ENCODE peak calls at places on chromosomes 5 and 9, in seven cellular contexts. J is endothelial cell, F is RWPE1, Y is upper lobe of right lung, T is right atrium auricular region, S is nephron progenitor cell, K is heart right ventricle. E is an unnamed sample.
A peak's percentile ranks its signal among the peaks of the same experiment; 100 is the strongest.

GRCh38 chr9:70420267-70421019 is 6.0 kb upstream of the KLF9 start:
- DNase-seq in T (peak; percentile 97), Y (peak; percentile 97), J (peak; percentile 73), K (peak; percentile 94), S (peak; percentile 80), F (peak; percentile 80), E (peak; percentile 63)

GRCh38 chr9:32247173-32247572 is 137.3 kb upstream of the ACO1 start:
- DNase-seq in T (no peak), K (no peak), J (no peak), F (no peak), S (peak; percentile 4), Y (no peak), E (no peak)

GRCh38 chr9:738209-738915 is 103.1 kb upstream of the DMRT1 start:
- DNase-seq in F (peak; percentile 70), Y (peak; percentile 69), K (peak; percentile 42), T (peak; percentile 89), S (no peak), J (no peak), E (no peak)

GRCh38 chr5:94849821-94850736 is 231.6 kb downstream of the SLF1 start:
- DNase-seq in F (peak; percentile 46), K (no peak), J (peak; percentile 22), T (no peak), S (peak; percentile 18), Y (no peak), E (no peak)

GRCh38 chr9:127793093-127793708 is 7.4 kb downstream of the CDK9 start:
- DNase-seq in K (no peak), F (no peak), Y (no peak), J (no peak), T (no peak), S (no peak), E (no peak)

GRCh38 chr5:142726188-142726731 is 40.4 kb upstream of the FGF1 start:
- DNase-seq in Y (no peak), S (no peak), T (no peak), J (no peak), F (peak; percentile 93), K (no peak), E (no peak)

GRCh38 chr5:115561176-115561575 is 16.6 kb upstream of the FEM1C start:
- DNase-seq in J (no peak), K (no peak), Y (no peak), S (no peak), T (no peak), F (no peak), E (no peak)

GRCh38 chr9:87549774-87550173 is 52.1 kb downstream of the DAPK1 start:
- DNase-seq in J (no peak), S (no peak), F (no peak), Y (no peak), K (no peak), T (no peak), E (no peak)

GRCh38 chr5:12794476-12795332 is 890.5 kb upstream of the CTNND2 start:
- DNase-seq in Y (no peak), T (no peak), J (no peak), F (no peak), K (no peak), S (no peak), E (no peak)

GRCh38 chr5:32753051-32753450 is 41.9 kb downstream of the NPR3 start:
- DNase-seq in Y (no peak), K (no peak), F (peak; percentile 20), T (no peak), S (no peak), J (no peak), E (no peak)

GRCh38 chr9:80707120-80707519 is 982.2 kb downstream of the TLE1 start:
- DNase-seq in K (no peak), J (no peak), F (peak; percentile 44), S (no peak), T (no peak), Y (no peak), E (no peak)

GRCh38 chr9:83920469-83920941 is 727 bp downstream of the KIF27 start:
- DNase-seq in F (no peak), J (no peak), Y (no peak), S (no peak), K (no peak), T (no peak), E (no peak)

GRCh38 chr9:70362952-70363351 is 51.5 kb downstream of the KLF9 start:
- DNase-seq in K (no peak), T (no peak), S (no peak), F (peak; percentile 75), Y (no peak), J (no peak), E (no peak)

DNA sequence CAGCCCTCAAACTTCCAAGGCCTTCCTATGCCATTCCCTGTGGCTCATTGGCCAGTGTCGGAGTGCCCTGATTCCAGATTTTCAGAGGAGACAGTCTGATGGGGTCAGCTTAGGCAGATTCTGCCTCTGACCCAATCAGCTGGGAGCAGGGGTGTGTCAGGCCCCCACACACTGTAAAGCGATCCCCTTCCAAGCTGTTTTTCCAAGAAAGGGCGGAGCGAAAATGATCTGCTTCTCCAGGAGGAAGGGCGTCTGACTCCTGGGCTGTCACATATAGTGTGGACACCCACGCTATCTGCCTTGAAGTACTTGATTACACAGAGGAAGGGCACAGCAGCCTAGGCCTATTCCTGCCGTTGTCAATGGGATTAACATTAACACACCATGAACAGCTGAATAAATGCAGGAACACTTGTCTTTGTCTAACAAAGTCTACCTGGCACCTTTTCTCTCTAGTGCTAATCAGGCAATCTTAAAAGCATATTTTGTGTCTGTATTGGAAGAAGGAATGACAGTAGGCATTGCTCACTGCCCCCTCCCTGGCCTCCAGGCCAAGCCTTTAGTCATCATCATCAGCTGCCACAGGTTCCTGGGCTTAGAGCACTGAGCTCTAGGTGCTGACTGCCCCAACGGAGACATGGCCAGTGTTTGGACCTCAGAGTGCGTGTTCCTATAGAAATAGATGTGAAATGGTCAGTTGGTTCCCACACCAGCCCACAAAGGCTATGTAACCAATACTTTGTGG is 218.7 kb downstream of the MELK start:
- DNase-seq in J (no peak), Y (no peak), T (no peak), K (no peak), F (no peak), S (no peak), E (no peak)
- TF ChIP-seq CTCF in J (no peak), Y (no peak), T (no peak), K (no peak), F (no peak), S (no peak), E (no peak)

GRCh38 chr9:132240860-132241482 is 79.1 kb downstream of the NTNG2 start:
- DNase-seq in K (peak; percentile 99), Y (peak; percentile 99), T (peak; percentile 96), F (peak; percentile 99), J (peak; percentile 92), S (peak; percentile 99), E (peak; percentile 99)
- TF ChIP-seq CTCF in K (no peak), Y (no peak), T (no peak), F (no peak), J (no peak), S (no peak), E (no peak)

GRCh38 chr5:150400020-150400326 is 12.7 kb downstream of the CD74 start:
- DNase-seq in K (no peak), Y (no peak), J (no peak), T (no peak), F (no peak), S (no peak), E (no peak)

GRCh38 chr5:150397749-150398431 is 14.8 kb downstream of the CD74 start:
- DNase-seq in T (no peak), Y (no peak), S (no peak), F (no peak), K (no peak), J (no peak), E (no peak)

GRCh38 chr5:150400327-150401075 is 12.2 kb downstream of the CD74 start:
- DNase-seq in J (no peak), F (no peak), Y (no peak), K (no peak), S (no peak), T (no peak), E (no peak)

GRCh38 chr5:150399158-150400019 is 13.3 kb downstream of the CD74 start:
- DNase-seq in Y (no peak), K (no peak), F (no peak), J (no peak), S (no peak), T (no peak), E (no peak)

DNA sequence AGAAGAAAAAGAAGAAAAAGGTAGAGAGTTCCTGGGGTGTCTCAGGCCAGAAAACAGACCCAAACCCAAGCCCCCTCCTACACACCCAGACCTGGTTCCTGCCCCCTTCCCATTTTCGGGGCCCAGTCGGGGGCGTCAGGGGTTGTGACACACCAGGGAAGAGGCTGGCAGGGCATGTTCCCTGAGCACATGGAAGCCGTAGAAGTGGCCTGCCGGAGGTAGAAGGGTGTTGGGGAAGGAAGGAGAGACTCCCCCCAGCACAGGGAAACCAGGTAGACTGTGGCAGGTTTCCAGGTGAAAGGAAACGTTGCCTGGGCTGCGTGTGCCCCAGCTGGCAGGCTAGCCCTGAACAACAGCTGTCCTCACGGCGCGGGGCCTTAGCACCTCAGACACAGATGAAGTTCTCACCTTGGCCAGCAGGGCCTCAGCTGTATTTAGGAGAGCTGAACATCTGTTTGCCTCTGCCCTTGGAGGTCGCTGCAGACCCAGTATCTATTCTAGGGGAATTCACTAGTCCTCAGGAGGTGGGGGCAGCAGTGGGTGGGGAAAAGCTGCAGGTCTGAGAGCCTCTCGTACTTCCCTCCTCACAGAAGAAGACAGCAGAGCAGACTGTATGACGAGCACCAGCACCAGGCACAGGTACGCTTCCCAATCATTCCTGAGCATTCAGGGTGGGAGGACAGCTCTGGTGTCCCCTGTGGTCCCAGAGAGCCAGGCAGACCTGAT is 14.1 kb downstream of the CD74 start:
- DNase-seq in F (no peak), J (peak; percentile 49), K (no peak), S (no peak), Y (no peak), T (no peak), E (no peak)
- TF ChIP-seq CTCF in F (no peak), J (peak; percentile 53), K (peak; percentile 6), S (peak; percentile 24), Y (peak; percentile 22), T (no peak), E (peak; percentile 63)

GRCh38 chr5:176868731-176869130 is 30.4 kb downstream of the HK3 start:
- DNase-seq in Y (no peak), F (no peak), K (no peak), T (no peak), J (no peak), S (no peak), E (no peak)

GRCh38 chr5:176869501-176870109 is 29.5 kb downstream of the HK3 start:
- DNase-seq in S (no peak), Y (no peak), K (no peak), J (no peak), T (no peak), F (no peak), E (no peak)

GRCh38 chr5:176868126-176868525 is 31.0 kb downstream of the HK3 start:
- DNase-seq in J (no peak), Y (no peak), S (no peak), F (no peak), K (no peak), T (no peak), E (no peak)

GRCh38 chr5:176866913-176867312 is 32.2 kb downstream of the HK3 start:
- DNase-seq in J (no peak), Y (no peak), T (no peak), K (no peak), S (no peak), F (no peak), E (no peak)

DNA sequence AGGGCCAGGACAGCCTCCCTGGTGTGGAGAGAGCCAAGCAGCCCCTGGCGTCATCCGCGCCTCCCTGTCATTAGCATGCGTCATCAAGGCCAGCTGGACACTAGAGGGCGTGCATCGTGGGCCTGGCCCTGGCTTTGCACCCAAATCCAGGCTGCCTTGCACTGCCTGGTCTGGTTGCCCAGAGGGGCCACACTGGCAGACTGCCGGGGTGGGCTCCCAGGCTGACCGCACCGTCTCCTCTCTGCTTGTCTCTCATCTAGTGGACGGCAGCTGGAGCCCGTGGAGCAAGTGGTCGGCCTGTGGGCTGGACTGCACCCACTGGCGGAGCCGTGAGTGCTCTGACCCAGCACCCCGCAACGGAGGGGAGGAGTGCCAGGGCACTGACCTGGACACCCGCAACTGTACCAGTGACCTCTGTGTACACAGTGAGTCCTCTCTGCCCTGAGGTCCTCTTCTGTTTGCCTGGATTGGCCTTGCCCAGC is 29.0 kb downstream of the HK3 start:
- DNase-seq in T (no peak), K (no peak), S (peak; percentile 72), J (peak; percentile 75), Y (no peak), F (peak; percentile 57), E (no peak)
- TF ChIP-seq CTCF in T (peak; percentile 29), K (peak; percentile 44), S (peak; percentile 49), J (no peak), Y (no peak), F (peak; percentile 35), E (peak; percentile 22)

E was measured in CD14-positive monocyte.